ENCODE peak calls at places on chromosome 10, in five cellular contexts. One of them, this sample, is unnamed.

GRCh38 chr10:48700493-48700892 is 15.8 kb downstream of the WDFY4 start:
- DNase-seq in stimulated activated CD8-positive, alpha-beta memory T cell treated with anti-CD3 and anti-CD28 coated beads, Interleukin-15, amount 100 ng/mL, for 4 hours: no peak
- DNase-seq in NCI-H1092 treated with DMSO at 0.1 percent for 48 hours: no peak
- DNase-seq in left colon: no peak
- DNase-seq in H9: no peak
- DNase-seq in this sample: no peak

GRCh38 chr10:1432161-1432560 is 305.2 kb downstream of the ADARB2 start:
- DNase-seq in H9: no peak
- DNase-seq in stimulated activated CD8-positive, alpha-beta memory T cell treated with anti-CD3 and anti-CD28 coated beads, Interleukin-15, amount 100 ng/mL, for 4 hours: no peak
- DNase-seq in NCI-H1092 treated with DMSO at 0.1 percent for 48 hours: no peak
- DNase-seq in left colon: no peak
- DNase-seq in this sample: no peak

GRCh38 chr10:5461914-5462840 is 37.2 kb downstream of the CALML5 start:
- DNase-seq in NCI-H1092 treated with DMSO at 0.1 percent for 48 hours: no peak
- DNase-seq in left colon: peak; percentile 21
- DNase-seq in stimulated activated CD8-positive, alpha-beta memory T cell treated with anti-CD3 and anti-CD28 coated beads, Interleukin-15, amount 100 ng/mL, for 4 hours: no peak
- DNase-seq in H9: no peak
- DNase-seq in this sample: no peak

GRCh38 chr10:58546722-58547121 is 34.0 kb downstream of the BICC1 start:
- DNase-seq in H9: no peak
- DNase-seq in left colon: no peak
- DNase-seq in NCI-H1092 treated with DMSO at 0.1 percent for 48 hours: no peak
- DNase-seq in stimulated activated CD8-positive, alpha-beta memory T cell treated with anti-CD3 and anti-CD28 coated beads, Interleukin-15, amount 100 ng/mL, for 4 hours: no peak
- DNase-seq in this sample: no peak

GRCh38 chr10:100873081-100873824 is 39.5 kb upstream of the SLF2 start:
- DNase-seq in stimulated activated CD8-positive, alpha-beta memory T cell treated with anti-CD3 and anti-CD28 coated beads, Interleukin-15, amount 100 ng/mL, for 4 hours: no peak
- DNase-seq in left colon: no peak
- DNase-seq in NCI-H1092 treated with DMSO at 0.1 percent for 48 hours: no peak
- DNase-seq in H9: no peak
- DNase-seq in this sample: no peak

GRCh38 chr10:4473977-4474376 is 352.0 kb upstream of the AKR1E2 start:
- DNase-seq in NCI-H1092 treated with DMSO at 0.1 percent for 48 hours: no peak
- DNase-seq in stimulated activated CD8-positive, alpha-beta memory T cell treated with anti-CD3 and anti-CD28 coated beads, Interleukin-15, amount 100 ng/mL, for 4 hours: no peak
- DNase-seq in left colon: no peak
- DNase-seq in H9: no peak
- DNase-seq in this sample: no peak

GRCh38 chr10:127293640-127294039 is 97.2 kb upstream of the INSYN2A start:
- DNase-seq in stimulated activated CD8-positive, alpha-beta memory T cell treated with anti-CD3 and anti-CD28 coated beads, Interleukin-15, amount 100 ng/mL, for 4 hours: peak; percentile 9
- DNase-seq in H9: no peak
- DNase-seq in NCI-H1092 treated with DMSO at 0.1 percent for 48 hours: no peak
- DNase-seq in left colon: no peak
- DNase-seq in this sample: no peak

GRCh38 chr10:132580157-132580556 is 42.6 kb downstream of the INPP5A start:
- DNase-seq in H9: no peak
- DNase-seq in stimulated activated CD8-positive, alpha-beta memory T cell treated with anti-CD3 and anti-CD28 coated beads, Interleukin-15, amount 100 ng/mL, for 4 hours: no peak
- DNase-seq in NCI-H1092 treated with DMSO at 0.1 percent for 48 hours: no peak
- DNase-seq in left colon: no peak
- DNase-seq in this sample: no peak

GRCh38 chr10:104333037-104333727 is 5.1 kb downstream of the ITPRIP start:
- DNase-seq in stimulated activated CD8-positive, alpha-beta memory T cell treated with anti-CD3 and anti-CD28 coated beads, Interleukin-15, amount 100 ng/mL, for 4 hours: peak; percentile 56
- DNase-seq in left colon: no peak
- DNase-seq in NCI-H1092 treated with DMSO at 0.1 percent for 48 hours: no peak
- DNase-seq in H9: no peak
- DNase-seq in this sample: no peak

GRCh38 chr10:67790534-67791408 is 47.2 kb downstream of the DNAJC12 start:
- DNase-seq in stimulated activated CD8-positive, alpha-beta memory T cell treated with anti-CD3 and anti-CD28 coated beads, Interleukin-15, amount 100 ng/mL, for 4 hours: peak; percentile 8
- DNase-seq in H9: no peak
- DNase-seq in left colon: no peak
- DNase-seq in NCI-H1092 treated with DMSO at 0.1 percent for 48 hours: no peak
- DNase-seq in this sample: no peak

GRCh38 chr10:86872757-86873156 is 84.7 kb downstream of the MMRN2 start:
- DNase-seq in H9: no peak
- DNase-seq in NCI-H1092 treated with DMSO at 0.1 percent for 48 hours: no peak
- DNase-seq in left colon: no peak
- DNase-seq in stimulated activated CD8-positive, alpha-beta memory T cell treated with anti-CD3 and anti-CD28 coated beads, Interleukin-15, amount 100 ng/mL, for 4 hours: no peak
- DNase-seq in this sample: no peak

GRCh38 chr10:63268139-63268797 is 135.1 kb downstream of the NRBF2 start:
- DNase-seq in left colon: no peak
- DNase-seq in NCI-H1092 treated with DMSO at 0.1 percent for 48 hours: peak; percentile 33
- DNase-seq in stimulated activated CD8-positive, alpha-beta memory T cell treated with anti-CD3 and anti-CD28 coated beads, Interleukin-15, amount 100 ng/mL, for 4 hours: no peak
- DNase-seq in H9: no peak
- DNase-seq in this sample: peak; percentile 75